ENCODE peak calls at places on chromosomes 11 and 22, in ten cellular contexts. One of them, this sample, is unnamed.

GRCh38 chr22:19876314-19876940 is 21.8 kb upstream of the GNB1L start:
- DNase-seq in GM10248: no peak
- DNase-seq in suprapubic skin: peak
- DNase-seq in gastrocnemius medialis: peak
- DNase-seq in neural progenitor cell: no peak
- DNase-seq in brain microvascular endothelial cell: no peak
- DNase-seq in tibial nerve: peak
- DNase-seq in CD4-positive, alpha-beta T cell: no peak
- DNase-seq in AG10803: no peak
- DNase-seq in K562: no peak
- DNase-seq in this sample: no peak

GRCh38 chr11:126891556-126892217 is 108.9 kb downstream of the KIRREL3 start:
- DNase-seq in GM10248: no peak
- DNase-seq in suprapubic skin: no peak
- DNase-seq in gastrocnemius medialis: no peak
- DNase-seq in neural progenitor cell: no peak
- DNase-seq in brain microvascular endothelial cell: no peak
- DNase-seq in tibial nerve: no peak
- DNase-seq in CD4-positive, alpha-beta T cell: no peak
- DNase-seq in AG10803: peak
- DNase-seq in K562: no peak
- DNase-seq in this sample: no peak

GRCh38 chr11:119537641-119538253 is 114.8 kb upstream of the THY1 start:
- DNase-seq in GM10248: no peak
- DNase-seq in suprapubic skin: no peak
- DNase-seq in gastrocnemius medialis: no peak
- DNase-seq in neural progenitor cell: no peak
- DNase-seq in brain microvascular endothelial cell: no peak
- DNase-seq in tibial nerve: no peak
- DNase-seq in CD4-positive, alpha-beta T cell: no peak
- DNase-seq in AG10803: no peak
- DNase-seq in K562: no peak
- DNase-seq in this sample: no peak

GRCh38 chr22:41048791-41049717 is 43.3 kb upstream of the EP300 start:
- DNase-seq in GM10248: no peak
- DNase-seq in suprapubic skin: peak
- DNase-seq in gastrocnemius medialis: peak
- DNase-seq in neural progenitor cell: peak
- DNase-seq in brain microvascular endothelial cell: peak
- DNase-seq in tibial nerve: peak
- DNase-seq in CD4-positive, alpha-beta T cell: no peak
- DNase-seq in AG10803: peak
- DNase-seq in K562: peak
- DNase-seq in this sample: peak

GRCh38 chr11:19253149-19253540 is 12.4 kb upstream of the E2F8 start:
- DNase-seq in GM10248: no peak
- DNase-seq in suprapubic skin: no peak
- DNase-seq in gastrocnemius medialis: no peak
- DNase-seq in neural progenitor cell: no peak
- DNase-seq in brain microvascular endothelial cell: no peak
- DNase-seq in tibial nerve: no peak
- DNase-seq in CD4-positive, alpha-beta T cell: no peak
- DNase-seq in AG10803: no peak
- DNase-seq in K562: no peak
- DNase-seq in this sample: peak

GRCh38 chr11:125263268-125263790 is 98.8 kb downstream of the PKNOX2 start:
- DNase-seq in GM10248: no peak
- DNase-seq in suprapubic skin: no peak
- DNase-seq in gastrocnemius medialis: peak
- DNase-seq in neural progenitor cell: peak
- DNase-seq in brain microvascular endothelial cell: peak
- DNase-seq in tibial nerve: peak
- DNase-seq in CD4-positive, alpha-beta T cell: no peak
- DNase-seq in AG10803: peak
- DNase-seq in K562: no peak
- DNase-seq in this sample: peak

GRCh38 chr11:13235895-13236294 is 41.7 kb upstream of the BMAL1 start:
- DNase-seq in GM10248: no peak
- DNase-seq in suprapubic skin: no peak
- DNase-seq in gastrocnemius medialis: no peak
- DNase-seq in neural progenitor cell: no peak
- DNase-seq in brain microvascular endothelial cell: no peak
- DNase-seq in tibial nerve: no peak
- DNase-seq in CD4-positive, alpha-beta T cell: no peak
- DNase-seq in AG10803: no peak
- DNase-seq in K562: no peak
- DNase-seq in this sample: no peak

GRCh38 chr22:18110194-18110943 is at the start of gene TUBA8:
- DNase-seq in GM10248: peak
- DNase-seq in suprapubic skin: peak
- DNase-seq in gastrocnemius medialis: peak
- DNase-seq in neural progenitor cell: peak
- DNase-seq in brain microvascular endothelial cell: peak
- DNase-seq in tibial nerve: no peak
- DNase-seq in CD4-positive, alpha-beta T cell: peak
- DNase-seq in AG10803: peak
- DNase-seq in K562: no peak
- DNase-seq in this sample: peak

GRCh38 chr11:93585758-93586157 is 42.6 kb upstream of the SMCO4 start:
- DNase-seq in GM10248: no peak
- DNase-seq in suprapubic skin: no peak
- DNase-seq in gastrocnemius medialis: peak
- DNase-seq in neural progenitor cell: peak
- DNase-seq in brain microvascular endothelial cell: peak
- DNase-seq in tibial nerve: no peak
- DNase-seq in CD4-positive, alpha-beta T cell: no peak
- DNase-seq in AG10803: peak
- DNase-seq in K562: no peak
- DNase-seq in this sample: peak

GRCh38 chr11:112555491-112556364 is 295.1 kb upstream of the PLET1 start:
- DNase-seq in GM10248: peak
- DNase-seq in suprapubic skin: no peak
- DNase-seq in gastrocnemius medialis: peak
- DNase-seq in neural progenitor cell: peak
- DNase-seq in brain microvascular endothelial cell: peak
- DNase-seq in tibial nerve: no peak
- DNase-seq in CD4-positive, alpha-beta T cell: peak
- DNase-seq in AG10803: peak
- DNase-seq in K562: peak
- DNase-seq in this sample: peak

GRCh38 chr22:30078320-30079311 is 1.6 kb upstream of the HORMAD2 start:
- DNase-seq in GM10248: peak
- DNase-seq in suprapubic skin: no peak
- DNase-seq in gastrocnemius medialis: no peak
- DNase-seq in neural progenitor cell: no peak
- DNase-seq in brain microvascular endothelial cell: no peak
- DNase-seq in tibial nerve: no peak
- DNase-seq in CD4-positive, alpha-beta T cell: peak
- DNase-seq in AG10803: no peak
- DNase-seq in K562: no peak
- DNase-seq in this sample: no peak

GRCh38 chr11:107707128-107707760 is 4.6 kb downstream of the SLN start:
- DNase-seq in GM10248: no peak
- DNase-seq in suprapubic skin: no peak
- DNase-seq in gastrocnemius medialis: no peak
- DNase-seq in neural progenitor cell: no peak
- DNase-seq in brain microvascular endothelial cell: no peak
- DNase-seq in tibial nerve: no peak
- DNase-seq in CD4-positive, alpha-beta T cell: no peak
- DNase-seq in AG10803: no peak
- DNase-seq in K562: no peak
- DNase-seq in this sample: no peak

GRCh38 chr11:63523151-63523550 is 13.5 kb upstream of the PLAAT4 start:
- DNase-seq in GM10248: no peak
- DNase-seq in suprapubic skin: no peak
- DNase-seq in gastrocnemius medialis: no peak
- DNase-seq in neural progenitor cell: no peak
- DNase-seq in brain microvascular endothelial cell: no peak
- DNase-seq in tibial nerve: no peak
- DNase-seq in CD4-positive, alpha-beta T cell: no peak
- DNase-seq in AG10803: no peak
- DNase-seq in K562: no peak
- DNase-seq in this sample: no peak

GRCh38 chr11:133386262-133386661 is 146.0 kb downstream of the OPCML start:
- DNase-seq in GM10248: no peak
- DNase-seq in suprapubic skin: no peak
- DNase-seq in gastrocnemius medialis: no peak
- DNase-seq in neural progenitor cell: no peak
- DNase-seq in brain microvascular endothelial cell: no peak
- DNase-seq in tibial nerve: no peak
- DNase-seq in CD4-positive, alpha-beta T cell: no peak
- DNase-seq in AG10803: no peak
- DNase-seq in K562: no peak
- DNase-seq in this sample: no peak

GRCh38 chr11:133382217-133382746 is 150.0 kb downstream of the OPCML start:
- DNase-seq in GM10248: no peak
- DNase-seq in suprapubic skin: no peak
- DNase-seq in gastrocnemius medialis: no peak
- DNase-seq in neural progenitor cell: no peak
- DNase-seq in brain microvascular endothelial cell: no peak
- DNase-seq in tibial nerve: no peak
- DNase-seq in CD4-positive, alpha-beta T cell: no peak
- DNase-seq in AG10803: no peak
- DNase-seq in K562: no peak
- DNase-seq in this sample: no peak

GRCh38 chr11:133386852-133387251 is 145.4 kb downstream of the OPCML start:
- DNase-seq in GM10248: no peak
- DNase-seq in suprapubic skin: no peak
- DNase-seq in gastrocnemius medialis: no peak
- DNase-seq in neural progenitor cell: no peak
- DNase-seq in brain microvascular endothelial cell: no peak
- DNase-seq in tibial nerve: no peak
- DNase-seq in CD4-positive, alpha-beta T cell: no peak
- DNase-seq in AG10803: no peak
- DNase-seq in K562: no peak
- DNase-seq in this sample: no peak

GRCh38 chr11:133383689-133384088 is 148.6 kb downstream of the OPCML start:
- DNase-seq in GM10248: no peak
- DNase-seq in suprapubic skin: no peak
- DNase-seq in gastrocnemius medialis: no peak
- DNase-seq in neural progenitor cell: no peak
- DNase-seq in brain microvascular endothelial cell: no peak
- DNase-seq in tibial nerve: no peak
- DNase-seq in CD4-positive, alpha-beta T cell: no peak
- DNase-seq in AG10803: no peak
- DNase-seq in K562: no peak
- DNase-seq in this sample: no peak

GRCh38 chr11:133384731-133385130 is 147.6 kb downstream of the OPCML start:
- DNase-seq in GM10248: no peak
- DNase-seq in suprapubic skin: no peak
- DNase-seq in gastrocnemius medialis: no peak
- DNase-seq in neural progenitor cell: no peak
- DNase-seq in brain microvascular endothelial cell: no peak
- DNase-seq in tibial nerve: no peak
- DNase-seq in CD4-positive, alpha-beta T cell: no peak
- DNase-seq in AG10803: no peak
- DNase-seq in K562: no peak
- DNase-seq in this sample: no peak
- TF ChIP-seq CTCF in GM10248: no peak
- TF ChIP-seq CTCF in suprapubic skin: no peak
- TF ChIP-seq CTCF in gastrocnemius medialis: no peak
- TF ChIP-seq CTCF in neural progenitor cell: no peak
- TF ChIP-seq CTCF in brain microvascular endothelial cell: no peak
- TF ChIP-seq CTCF in tibial nerve: no peak
- TF ChIP-seq CTCF in CD4-positive, alpha-beta T cell: no peak
- TF ChIP-seq CTCF in AG10803: no peak
- TF ChIP-seq CTCF in K562: no peak
- TF ChIP-seq CTCF in this sample: no peak

DNA sequence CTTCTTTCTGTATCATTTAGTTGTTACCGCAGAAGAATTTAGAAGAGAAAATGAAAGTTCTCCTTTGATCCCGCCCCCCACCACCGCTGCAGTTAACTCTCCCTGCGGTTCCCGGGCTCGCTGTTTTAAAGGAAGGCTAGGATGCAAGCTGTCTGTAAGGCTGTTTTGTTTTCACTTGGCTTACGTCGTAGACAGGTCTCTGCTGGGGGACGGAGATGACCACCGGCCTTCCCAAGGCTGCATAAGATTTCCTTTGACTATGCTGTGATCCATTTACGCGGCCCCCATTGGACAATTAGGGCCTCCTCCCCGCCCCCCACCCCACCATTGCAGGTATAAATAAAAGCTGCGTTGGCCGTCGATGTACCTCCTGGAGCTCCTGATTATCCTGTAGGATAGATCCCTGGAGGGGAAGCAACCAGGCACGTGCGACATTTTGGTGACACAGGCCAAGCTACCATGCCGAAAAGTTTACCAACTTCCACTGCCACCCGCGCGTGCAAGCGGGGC is 1.4 kb upstream of the CPT1A start:
- DNase-seq in GM10248: peak
- DNase-seq in suprapubic skin: no peak
- DNase-seq in gastrocnemius medialis: no peak
- DNase-seq in neural progenitor cell: peak
- DNase-seq in brain microvascular endothelial cell: no peak
- DNase-seq in tibial nerve: no peak
- DNase-seq in CD4-positive, alpha-beta T cell: peak
- DNase-seq in AG10803: peak
- DNase-seq in K562: no peak
- DNase-seq in this sample: peak
- TF ChIP-seq CTCF in GM10248: no peak
- TF ChIP-seq CTCF in suprapubic skin: no peak
- TF ChIP-seq CTCF in gastrocnemius medialis: no peak
- TF ChIP-seq CTCF in neural progenitor cell: no peak
- TF ChIP-seq CTCF in brain microvascular endothelial cell: no peak
- TF ChIP-seq CTCF in tibial nerve: no peak
- TF ChIP-seq CTCF in CD4-positive, alpha-beta T cell: no peak
- TF ChIP-seq CTCF in AG10803: no peak
- TF ChIP-seq CTCF in K562: no peak
- TF ChIP-seq CTCF in this sample: no peak

GRCh38 chr22:21104126-21104691 is 58.5 kb downstream of the LRRC74B start:
- DNase-seq in GM10248: no peak
- DNase-seq in suprapubic skin: no peak
- DNase-seq in gastrocnemius medialis: no peak
- DNase-seq in neural progenitor cell: no peak
- DNase-seq in brain microvascular endothelial cell: no peak
- DNase-seq in tibial nerve: no peak
- DNase-seq in CD4-positive, alpha-beta T cell: no peak
- DNase-seq in AG10803: no peak
- DNase-seq in K562: no peak
- DNase-seq in this sample: no peak
- TF ChIP-seq CTCF in GM10248: no peak
- TF ChIP-seq CTCF in suprapubic skin: no peak
- TF ChIP-seq CTCF in gastrocnemius medialis: no peak
- TF ChIP-seq CTCF in neural progenitor cell: no peak
- TF ChIP-seq CTCF in brain microvascular endothelial cell: no peak
- TF ChIP-seq CTCF in tibial nerve: no peak
- TF ChIP-seq CTCF in CD4-positive, alpha-beta T cell: no peak
- TF ChIP-seq CTCF in AG10803: peak
- TF ChIP-seq CTCF in K562: no peak
- TF ChIP-seq CTCF in this sample: no peak

DNA sequence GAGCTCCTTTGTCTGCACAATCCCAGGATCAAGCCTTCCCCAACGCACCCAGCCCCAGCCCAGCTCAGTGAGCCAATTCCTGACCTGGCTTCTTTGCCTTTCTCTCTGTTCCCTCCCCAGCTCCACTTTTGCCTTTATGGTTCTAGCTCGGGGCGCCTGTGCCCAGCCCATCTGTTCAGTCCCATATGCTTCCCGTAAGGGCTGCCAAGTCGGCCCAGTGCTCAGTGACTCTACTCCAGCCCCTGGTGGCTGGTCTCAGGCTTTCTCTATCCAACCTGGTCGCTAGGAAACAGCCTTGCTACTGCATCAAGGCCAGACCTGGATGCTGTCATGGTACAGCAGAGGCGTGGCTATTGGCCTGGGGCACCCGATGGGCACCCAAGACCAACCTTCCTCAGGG is 178.1 kb downstream of the DSCAML1 start:
- DNase-seq in GM10248: no peak
- DNase-seq in suprapubic skin: no peak
- DNase-seq in gastrocnemius medialis: no peak
- DNase-seq in neural progenitor cell: peak
- DNase-seq in brain microvascular endothelial cell: no peak
- DNase-seq in tibial nerve: no peak
- DNase-seq in CD4-positive, alpha-beta T cell: no peak
- DNase-seq in AG10803: no peak
- DNase-seq in K562: no peak
- DNase-seq in this sample: no peak
- TF ChIP-seq CTCF in GM10248: no peak
- TF ChIP-seq CTCF in suprapubic skin: no peak
- TF ChIP-seq CTCF in gastrocnemius medialis: no peak
- TF ChIP-seq CTCF in neural progenitor cell: peak
- TF ChIP-seq CTCF in brain microvascular endothelial cell: no peak
- TF ChIP-seq CTCF in tibial nerve: no peak
- TF ChIP-seq CTCF in CD4-positive, alpha-beta T cell: no peak
- TF ChIP-seq CTCF in AG10803: no peak
- TF ChIP-seq CTCF in K562: no peak
- TF ChIP-seq CTCF in this sample: peak